ENCODE peak calls at places on chromosomes 7 and 10, in four cellular contexts. T is HepG2, H is K562, W is GM12878. N is an unnamed sample.

GRCh38 chr7:106071356-106071998 is 40.6 kb downstream of the SYPL1 start:
- DNase-seq in T (no peak), W (peak; percentile 98), H (no peak), N (no peak)

GRCh38 chr7:107946881-107947280 is 55.9 kb downstream of the DLD start:
- DNase-seq in H (no peak), W (no peak), T (no peak), N (no peak)

GRCh38 chr10:32793033-32793432 is 165.0 kb downstream of the ITGB1 start:
- DNase-seq in H (no peak), T (no peak), W (no peak), N (no peak)

GRCh38 chr10:97686962-97687784 is at the start of gene AVPI1:
- DNase-seq in H (peak; percentile 92), W (peak; percentile 76), T (peak; percentile 95), N (peak; percentile 96)

GRCh38 chr7:149727541-149728476 is 45.6 kb downstream of the ZNF467 start:
- DNase-seq in H (no peak), T (no peak), W (no peak), N (no peak)

GRCh38 chr10:80172896-80173295 is 32.4 kb downstream of the ANXA11 start:
- DNase-seq in W (no peak), T (no peak), H (no peak), N (no peak)

GRCh38 chr10:7513455-7513854 is 102.6 kb upstream of the SFMBT2 start:
- DNase-seq in W (no peak), H (no peak), T (no peak), N (no peak)

GRCh38 chr10:60282771-60283353 is 106.8 kb downstream of the ANK3 start:
- DNase-seq in H (no peak), T (peak; percentile 66), W (no peak), N (no peak)

GRCh38 chr10:19549503-19549902 is 266.7 kb upstream of the PLXDC2 start:
- DNase-seq in H (no peak), T (no peak), W (no peak), N (no peak)

GRCh38 chr7:111650456-111650999 is 88.2 kb upstream of the IMMP2L start:
- DNase-seq in H (no peak), T (peak; percentile 80), W (no peak), N (no peak)

GRCh38 chr7:34991938-34992840 is 45.1 kb downstream of the DPY19L1 start:
- DNase-seq in T (no peak), H (no peak), W (peak; percentile 23), N (no peak)

GRCh38 chr10:60989400-60989876 is 45.5 kb upstream of the RHOBTB1 start:
- DNase-seq in W (peak; percentile 28), H (no peak), T (peak; percentile 33), N (no peak)

GRCh38 chr7:146736446-146737190 is 620.0 kb downstream of the CNTNAP2 start:
- DNase-seq in T (no peak), W (no peak), H (no peak), N (peak; percentile 3)

GRCh38 chr10:99979066-99979685 is 30.6 kb downstream of the DNMBP start:
- DNase-seq in H (no peak), T (no peak), W (no peak), N (no peak)

GRCh38 chr7:131467788-131468187 is 88.6 kb downstream of the PODXL start:
- DNase-seq in T (no peak), W (no peak), H (no peak), N (no peak)

GRCh38 chr7:131466735-131467365 is 89.6 kb downstream of the PODXL start:
- DNase-seq in H (no peak), T (no peak), W (no peak), N (no peak)

GRCh38 chr7:131476740-131477139 is 79.7 kb downstream of the PODXL start:
- DNase-seq in T (no peak), H (no peak), W (no peak), N (no peak)

DNA sequence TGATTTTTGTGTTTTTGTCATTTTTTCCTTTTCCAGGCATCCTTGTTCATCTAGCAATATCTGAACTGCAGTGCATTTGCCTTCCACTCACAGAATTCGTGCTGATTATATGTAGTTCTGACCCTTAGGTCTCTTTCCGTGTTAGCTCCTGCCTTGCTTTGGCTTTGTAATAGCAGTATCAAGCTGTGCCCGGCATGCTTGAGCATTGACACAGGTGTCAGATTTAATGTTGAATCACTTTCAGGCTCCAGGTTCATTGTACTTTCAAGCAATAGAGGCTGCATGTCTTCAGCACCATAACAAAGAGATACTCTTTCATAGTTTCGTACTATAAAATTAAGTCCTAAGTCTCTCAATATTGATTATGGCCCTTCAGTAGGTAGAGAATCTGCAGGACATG is 84.8 kb downstream of the PODXL start:
- DNase-seq in W (no peak), T (no peak), H (no peak), N (no peak)
- TF ChIP-seq CBX5 in W (no peak), T (no peak), H (no peak), N (no peak)

GRCh38 chr7:94294471-94295131 is 100.1 kb upstream of the COL1A2 start:
- DNase-seq in H (no peak), T (no peak), W (no peak), N (no peak)

GRCh38 chr7:94284120-94284519 is 110.6 kb upstream of the COL1A2 start:
- DNase-seq in H (no peak), T (no peak), W (no peak), N (no peak)

GRCh38 chr7:94286111-94286510 is 108.6 kb upstream of the COL1A2 start:
- DNase-seq in W (no peak), H (no peak), T (no peak), N (no peak)

GRCh38 chr7:94288091-94288490 is 106.6 kb upstream of the COL1A2 start:
- DNase-seq in T (no peak), H (no peak), W (no peak), N (no peak)

DNA sequence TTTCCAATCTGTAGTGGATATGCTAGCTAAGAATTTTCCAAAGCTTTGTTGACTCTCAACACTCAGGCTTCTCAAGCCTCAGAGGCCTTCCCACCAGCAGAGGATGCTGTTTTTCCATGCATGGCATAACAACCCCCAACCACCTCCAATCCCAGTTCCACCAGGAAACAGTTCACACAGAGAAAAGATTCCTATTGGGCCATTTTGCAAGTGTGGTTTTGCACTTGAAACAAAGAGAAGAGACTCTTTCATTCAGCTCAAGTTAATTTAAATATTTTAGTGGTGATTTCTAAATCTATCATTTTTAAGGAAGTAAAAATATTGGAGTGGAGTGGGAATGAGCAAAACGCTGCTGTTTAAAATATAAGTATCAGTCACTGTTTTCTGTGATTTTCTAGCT is 105.6 kb upstream of the COL1A2 start:
- DNase-seq in T (peak; percentile 74), H (no peak), W (no peak), N (peak; percentile 57)
- TF ChIP-seq EP300 in T (no peak), H (no peak), W (no peak), N (no peak)

GRCh38 chr7:80047856-80048459 is 86.7 kb upstream of the GNAI1 start:
- DNase-seq in T (no peak), W (no peak), H (no peak), N (no peak)
- TF ChIP-seq CBX5 in T (no peak), W (no peak), H (no peak), N (no peak)

DNA sequence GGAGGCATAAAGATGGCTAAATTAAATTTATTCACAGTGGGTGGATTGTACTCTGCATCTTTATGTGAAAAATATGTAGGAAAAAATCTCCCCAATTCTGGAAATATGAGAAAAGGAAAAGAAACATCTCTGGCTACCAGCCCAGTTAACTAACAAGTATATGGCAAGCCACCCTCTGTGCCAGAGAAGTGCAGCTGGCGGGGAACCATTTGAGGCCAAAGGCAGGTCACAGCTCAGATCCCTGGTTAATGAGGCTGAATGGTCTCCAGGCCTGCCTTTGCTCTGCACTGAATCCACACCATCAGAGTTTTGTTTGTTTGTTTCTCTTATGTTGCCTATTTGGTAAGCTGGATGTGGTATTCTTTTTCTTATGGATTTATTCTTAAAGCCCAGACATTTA is 185.9 kb downstream of the SEMA3D start:
- DNase-seq in W (no peak), T (no peak), H (no peak), N (no peak)
- TF ChIP-seq EP300 in W (no peak), T (no peak), H (no peak), N (no peak)

N was measured in H1.